ENCODE peak calls at places on chromosome 1, in five cellular contexts. T is OCI-LY7, J is Peyer's patch, F is adrenal gland, A is aorta. C is an unnamed sample.

GRCh38 chr1:234545512-234546386 is 64.2 kb downstream of the IRF2BP2 start:
- DNase-seq in A (no peak), J (no peak), F (no peak), T (no peak), C (no peak)

GRCh38 chr1:32540589-32540988 is 1.4 kb downstream of the ZBTB8A start:
- DNase-seq in J (no peak), T (no peak), F (no peak), A (no peak), C (no peak)

GRCh38 chr1:147717051-147717705 is 43.2 kb downstream of the GJA5 start:
- DNase-seq in A (no peak), F (no peak), J (no peak), T (peak; percentile 39), C (peak; percentile 97)

GRCh38 chr1:230084408-230085177 is 17.6 kb downstream of the GALNT2 start:
- DNase-seq in F (peak; percentile 88), A (peak; percentile 89), J (no peak), T (no peak), C (peak; percentile 94)

GRCh38 chr1:92784051-92784638 is 763 bp downstream of the EVI5 start:
- DNase-seq in T (peak; percentile 53), F (peak; percentile 54), A (no peak), J (no peak), C (no peak)

GRCh38 chr1:225517697-225518096 is 89.9 kb upstream of the LBR start:
- DNase-seq in T (no peak), A (no peak), F (no peak), J (no peak), C (no peak)

GRCh38 chr1:162075862-162076261 is 6.4 kb downstream of the NOS1AP start:
- DNase-seq in A (no peak), F (no peak), J (no peak), T (no peak), C (no peak)

GRCh38 chr1:2543543-2544092 is 12.6 kb upstream of the TNFRSF14 start:
- DNase-seq in A (no peak), F (no peak), J (no peak), T (no peak), C (no peak)

GRCh38 chr1:58197811-58198210 is 348.7 kb downstream of the OMA1 start:
- DNase-seq in T (no peak), F (no peak), J (no peak), A (no peak), C (no peak)

GRCh38 chr1:65825736-65826135 is 33.0 kb downstream of the PDE4B start:
- DNase-seq in J (no peak), T (no peak), F (no peak), A (no peak), C (no peak)

GRCh38 chr1:214471458-214471857 is 79.9 kb downstream of the PTPN14 start:
- DNase-seq in T (no peak), F (no peak), J (no peak), A (no peak), C (no peak)

GRCh38 chr1:24619376-24619775 is 23.7 kb upstream of the SRRM1 start:
- DNase-seq in J (no peak), T (no peak), A (no peak), F (no peak), C (no peak)

GRCh38 chr1:9755441-9755995 is 68.2 kb downstream of the CLSTN1 start:
- DNase-seq in T (no peak), J (no peak), F (no peak), A (peak; percentile 25), C (no peak)

GRCh38 chr1:32521165-32521564 is 18.1 kb upstream of the ZBTB8A start:
- DNase-seq in T (peak; percentile 44), A (no peak), J (no peak), F (no peak), C (no peak)

GRCh38 chr1:208631516-208631915 is 387.3 kb upstream of the PLXNA2 start:
- DNase-seq in J (no peak), T (no peak), A (no peak), F (no peak), C (no peak)

GRCh38 chr1:241598234-241598633 is 41.9 kb downstream of the CHML start:
- DNase-seq in A (no peak), F (no peak), T (peak; percentile 43), J (no peak), C (no peak)

GRCh38 chr1:230185076-230186001 is 118.3 kb downstream of the GALNT2 start:
- DNase-seq in T (no peak), F (no peak), A (no peak), J (no peak), C (no peak)

GRCh38 chr1:197356723-197357533 is 88.9 kb downstream of the CRB1 start:
- DNase-seq in J (no peak), T (peak; percentile 51), A (no peak), F (peak; percentile 20), C (peak; percentile 22)

GRCh38 chr1:110255388-110255787 is 45.3 kb downstream of the KCNC4 start:
- DNase-seq in A (no peak), F (no peak), T (peak; percentile 26), J (no peak), C (no peak)

GRCh38 chr1:155241069-155241679 is 14.1 kb downstream of the ENTREP3 start:
- DNase-seq in T (peak; percentile 86), F (peak; percentile 76), J (no peak), A (no peak), C (no peak)

GRCh38 chr1:246778663-246779062 is 54.5 kb downstream of the SCCPDH start:
- DNase-seq in T (no peak), J (no peak), A (no peak), F (no peak), C (no peak)

GRCh38 chr1:145999321-146000024 is 3.1 kb upstream of the TXNIP start:
- DNase-seq in A (no peak), T (peak; percentile 46), J (no peak), F (peak; percentile 65), C (no peak)
- H3K27ac ChIP-seq in A (peak overlapping the region; percentile 69), T (peak overlapping the region; percentile 41), J (peak overlapping the region; percentile 94), F (peak overlapping the region; percentile 40), C (peak overlapping the region; percentile 86)

GRCh38 chr1:22137006-22137720 is 5.7 kb downstream of the WNT4 start:
- DNase-seq in A (no peak), T (no peak), F (no peak), J (no peak), C (peak; percentile 66)
- H3K27ac ChIP-seq in A (no peak overlapping the region), T (no peak overlapping the region), F (no peak overlapping the region), J (no peak overlapping the region), C (no peak overlapping the region)

GRCh38 chr1:228150458-228151169 is 884 bp downstream of the GJC2 start:
- DNase-seq in A (peak; percentile 88), J (peak; percentile 53), F (peak; percentile 72), T (no peak), C (no peak)
- H3K27ac ChIP-seq in A (peak overlapping the region; percentile 35), J (peak overlapping the region; percentile 47), F (no peak overlapping the region), T (no peak overlapping the region), C (peak overlapping the region; percentile 61)

GRCh38 chr1:5720484-5720883 is 271.7 kb downstream of the NPHP4 start:
- DNase-seq in A (no peak), J (no peak), T (no peak), F (no peak), C (peak; percentile 37)

GRCh38 chr1:5720045-5720444 is 272.2 kb downstream of the NPHP4 start:
- DNase-seq in F (no peak), J (no peak), T (no peak), A (no peak), C (no peak)

GRCh38 chr1:5718716-5719632 is 273.3 kb downstream of the NPHP4 start:
- DNase-seq in F (no peak), A (no peak), T (no peak), J (no peak), C (no peak)

GRCh38 chr1:5716126-5716525 is 276.1 kb downstream of the NPHP4 start:
- DNase-seq in T (no peak), A (no peak), F (no peak), J (no peak), C (no peak)

DNA sequence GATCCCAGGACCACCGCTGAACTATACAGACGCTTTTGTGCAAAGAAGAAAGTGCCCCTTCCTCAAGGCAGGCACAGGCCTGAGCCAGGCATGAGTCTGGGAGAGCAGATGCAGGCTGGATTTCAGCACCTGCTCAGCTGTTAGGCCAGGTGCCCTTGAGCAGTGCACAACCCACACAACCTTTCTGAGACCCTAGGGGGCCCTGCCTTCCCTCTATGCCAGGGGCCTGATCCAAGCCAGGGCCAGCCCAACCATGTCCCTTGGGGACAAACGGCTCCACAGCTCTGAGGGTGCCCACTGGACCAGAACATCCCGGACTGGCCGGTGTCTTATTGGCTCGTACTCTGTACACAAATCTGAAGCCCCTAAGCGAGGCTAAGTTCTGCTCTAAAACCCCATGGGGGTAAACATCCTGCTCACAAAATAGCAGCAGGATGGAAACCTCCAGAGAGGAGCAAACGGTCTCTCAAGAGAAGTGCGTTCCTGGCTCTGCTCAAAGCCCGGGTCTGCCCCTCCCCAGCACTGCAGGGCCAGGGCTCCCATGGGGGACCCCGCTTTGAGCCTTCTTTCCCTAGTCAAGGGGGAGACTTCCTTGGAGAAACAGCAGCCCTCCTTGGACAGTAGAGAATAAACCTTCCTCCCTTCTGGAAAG is 275.1 kb downstream of the NPHP4 start:
- DNase-seq in F (no peak), T (peak; percentile 53), J (no peak), A (no peak), C (no peak)
- H3K27ac ChIP-seq in F (no peak overlapping the region), T (no peak overlapping the region), J (no peak overlapping the region), A (no peak overlapping the region), C (no peak overlapping the region)

GRCh38 chr1:168554603-168555520 is 11.1 kb upstream of the XCL2 start:
- DNase-seq in F (no peak), T (no peak), J (no peak), A (no peak), C (no peak)
- H3K27ac ChIP-seq in F (no peak overlapping the region), T (no peak overlapping the region), J (no peak overlapping the region), A (no peak overlapping the region), C (no peak overlapping the region)

GRCh38 chr1:27571439-27572018 is 32.4 kb downstream of the AHDC1 start:
- DNase-seq in F (peak; percentile 79), T (no peak), J (no peak), A (no peak), C (no peak)

GRCh38 chr1:27570383-27570755 is 33.6 kb downstream of the AHDC1 start:
- DNase-seq in A (no peak), F (no peak), T (no peak), J (no peak), C (no peak)

GRCh38 chr1:27569506-27570382 is 34.2 kb downstream of the AHDC1 start:
- DNase-seq in T (no peak), F (no peak), A (no peak), J (no peak), C (no peak)

GRCh38 chr1:27572019-27572678 is 31.8 kb downstream of the AHDC1 start:
- DNase-seq in A (no peak), T (no peak), F (no peak), J (no peak), C (no peak)

DNA sequence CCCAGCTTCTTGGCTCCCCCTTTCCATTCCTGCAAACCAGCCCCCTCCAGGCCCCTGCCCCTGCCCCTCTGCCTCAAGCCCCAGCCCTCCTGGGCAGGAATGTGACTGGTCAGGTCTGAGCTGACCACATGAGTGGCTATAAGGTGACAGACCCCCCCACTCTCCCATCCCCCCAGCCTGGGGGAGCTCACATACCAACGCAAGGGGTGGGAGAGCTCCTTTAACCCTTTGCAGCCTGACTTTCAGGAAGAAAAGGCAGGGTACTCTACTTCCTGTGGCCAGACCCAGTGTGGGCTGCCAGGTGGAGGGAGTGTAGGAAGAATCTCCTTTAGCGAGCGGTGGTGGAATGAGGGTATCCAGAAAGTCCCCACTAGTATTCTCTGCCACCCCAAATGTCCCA is 33.1 kb downstream of the AHDC1 start:
- DNase-seq in A (no peak), T (no peak), F (no peak), J (no peak), C (no peak)
- H3K27ac ChIP-seq in A (peak overlapping the region; percentile 60), T (no peak overlapping the region), F (peak overlapping the region; percentile 62), J (peak overlapping the region; percentile 70), C (peak overlapping the region; percentile 58)

C was measured in epithelial cell of prostate.